ENCODE peak calls at places on chromosomes 6 and 20, in nine cellular contexts. A is esophagus squamous epithelium, P is GM23338, W is IMR-90, B is fibroblast of the aortic adventitia, Q is mammary epithelial cell, H is astrocyte of the spinal cord, O is sigmoid colon, E is spleen. I is an unnamed sample.

GRCh38 chr6:75834447-75834846 is 85.4 kb downstream of the MYO6 start:
- DNase-seq in A (no peak), P (no peak), W (no peak), B (no peak), Q (no peak), H (no peak), O (no peak), E (no peak), I (no peak)

GRCh38 chr6:170224694-170225660 is 65.9 kb downstream of the DLL1 start:
- DNase-seq in A (no peak), P (no peak), W (peak; percentile 44), B (no peak), Q (peak; percentile 98), H (peak; percentile 23), O (peak; percentile 48), E (peak; percentile 75), I (no peak)

GRCh38 chr20:39822667-39823066 is 860.5 kb downstream of the DHX35 start:
- DNase-seq in A (no peak), P (no peak), W (peak; percentile 42), B (peak; percentile 65), Q (peak; percentile 46), H (peak; percentile 82), O (no peak), E (no peak), I (no peak)

GRCh38 chr6:170099387-170099786 is 191.5 kb downstream of the DLL1 start:
- DNase-seq in A (no peak), P (no peak), W (no peak), B (no peak), Q (no peak), H (no peak), O (peak; percentile 38), E (peak; percentile 65), I (no peak)

GRCh38 chr6:129753422-129753821 is 43.4 kb upstream of the ARHGAP18 start:
- DNase-seq in A (no peak), P (no peak), W (peak; percentile 70), B (peak; percentile 53), Q (no peak), H (peak; percentile 87), O (no peak), E (no peak), I (no peak)

GRCh38 chr6:84227044-84227433 is 404 bp downstream of the CEP162 start:
- DNase-seq in A (no peak), P (peak; percentile 42), W (no peak), B (peak; percentile 7), Q (no peak), H (no peak), O (peak; percentile 52), E (peak; percentile 66), I (peak; percentile 21)

GRCh38 chr6:2658788-2659187 is 91.9 kb downstream of the MYLK4 start:
- DNase-seq in A (no peak), P (no peak), W (no peak), B (no peak), Q (peak; percentile 100), H (peak; percentile 13), O (no peak), E (no peak), I (peak; percentile 42)

GRCh38 chr6:138410048-138410735 is 6.2 kb downstream of the HEBP2 start:
- DNase-seq in A (no peak), P (no peak), W (peak; percentile 79), B (peak; percentile 75), Q (peak; percentile 69), H (peak; percentile 31), O (no peak), E (no peak), I (no peak)

GRCh38 chr6:31110825-31111582 is 1.4 kb downstream of the C6orf15 start:
- DNase-seq in A (no peak), P (peak; percentile 47), W (no peak), B (no peak), Q (no peak), H (no peak), O (no peak), E (peak; percentile 18), I (no peak)

GRCh38 chr6:168355716-168356522 is 36.3 kb upstream of the DACT2 start:
- DNase-seq in A (no peak), P (peak; percentile 73), W (no peak), B (peak; percentile 50), Q (no peak), H (no peak), O (peak; percentile 74), E (no peak), I (no peak)

GRCh38 chr20:37263686-37264085 is 2.1 kb upstream of the GHRH start:
- DNase-seq in A (no peak), P (no peak), W (no peak), B (no peak), Q (no peak), H (no peak), O (no peak), E (no peak), I (no peak)

GRCh38 chr20:44394520-44395182 is 39.2 kb downstream of the HNF4A start:
- DNase-seq in A (no peak), P (no peak), W (no peak), B (no peak), Q (no peak), H (no peak), O (no peak), E (no peak), I (no peak)

GRCh38 chr6:137148291-137149076 is 25.0 kb downstream of the IL22RA2 start:
- DNase-seq in A (no peak), P (no peak), W (peak; percentile 17), B (peak; percentile 73), Q (peak; percentile 27), H (no peak), O (peak; percentile 68), E (no peak), I (no peak)

GRCh38 chr6:4892785-4893485 is 110.9 kb downstream of the RPP40 start:
- DNase-seq in A (no peak), P (no peak), W (no peak), B (no peak), Q (no peak), H (no peak), O (no peak), E (no peak), I (no peak)

GRCh38 chr6:14117158-14118090 is at the start of gene CD83:
- DNase-seq in A (no peak), P (peak; percentile 84), W (peak; percentile 45), B (peak; percentile 22), Q (peak; percentile 73), H (no peak), O (peak; percentile 78), E (peak; percentile 96), I (peak; percentile 92)

GRCh38 chr6:38283734-38284362 is 355.9 kb downstream of the BTBD9 start:
- DNase-seq in A (no peak), P (no peak), W (peak; percentile 60), B (no peak), Q (peak; percentile 72), H (no peak), O (no peak), E (no peak), I (no peak)

GRCh38 chr6:160085713-160086505 is 35.7 kb upstream of the SLC22A1 start:
- DNase-seq in A (no peak), P (no peak), W (no peak), B (no peak), Q (no peak), H (no peak), O (no peak), E (peak; percentile 72), I (no peak)

GRCh38 chr6:148831064-148831463 is 84.2 kb downstream of the UST start:
- DNase-seq in A (no peak), P (no peak), W (no peak), B (no peak), Q (peak; percentile 22), H (no peak), O (no peak), E (no peak), I (peak; percentile 32)

DNA sequence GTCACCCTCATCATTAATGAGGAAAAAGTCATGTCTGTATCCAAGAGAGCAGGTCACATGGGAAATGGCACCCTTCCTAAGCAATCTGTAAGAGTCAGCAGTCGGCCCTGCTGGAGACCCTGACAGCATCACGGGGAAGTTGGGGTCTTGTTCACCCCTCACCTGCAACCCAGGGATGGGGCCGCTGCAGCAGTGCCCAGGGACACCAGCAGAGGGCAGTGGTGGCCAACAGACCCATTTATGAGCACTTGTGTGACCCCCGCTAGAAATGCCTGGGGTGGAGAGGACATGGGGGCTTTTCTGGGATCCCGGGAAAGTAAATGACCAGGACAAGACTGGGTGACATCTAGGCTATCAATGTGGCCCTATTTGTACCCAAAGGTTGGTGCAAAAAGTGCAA is 35.9 kb downstream of the ANKRD60 start:
- DNase-seq in A (no peak), P (peak; percentile 41), W (no peak), B (no peak), Q (no peak), H (no peak), O (no peak), E (no peak), I (peak; percentile 9)
- TF ChIP-seq CTCF in A (peak; percentile 47), P (peak; percentile 72), W (peak; percentile 52), B (peak; percentile 70), Q (peak; percentile 64), H (peak; percentile 67), O (no peak), E (peak; percentile 30), I (peak; percentile 83)

GRCh38 chr20:17225891-17226409 is 890 bp upstream of the PCSK2 start:
- DNase-seq in A (no peak), P (peak; percentile 67), W (no peak), B (no peak), Q (no peak), H (no peak), O (peak; percentile 61), E (peak; percentile 72), I (no peak)
- H3K4me3 ChIP-seq in A (peak overlapping the region; percentile 34), P (peak overlapping the region; percentile 87), W (peak overlapping the region; percentile 4), B (no peak overlapping the region), Q (no peak overlapping the region), H (no peak overlapping the region), O (peak overlapping the region; percentile 23), E (no peak overlapping the region), I (no peak overlapping the region)

GRCh38 chr6:127550403-127550802 is 26.6 kb upstream of the C6orf58 start:
- DNase-seq in A (no peak), P (no peak), W (peak; percentile 76), B (peak; percentile 49), Q (peak; percentile 47), H (peak; percentile 80), O (no peak), E (no peak), I (no peak)

DNA sequence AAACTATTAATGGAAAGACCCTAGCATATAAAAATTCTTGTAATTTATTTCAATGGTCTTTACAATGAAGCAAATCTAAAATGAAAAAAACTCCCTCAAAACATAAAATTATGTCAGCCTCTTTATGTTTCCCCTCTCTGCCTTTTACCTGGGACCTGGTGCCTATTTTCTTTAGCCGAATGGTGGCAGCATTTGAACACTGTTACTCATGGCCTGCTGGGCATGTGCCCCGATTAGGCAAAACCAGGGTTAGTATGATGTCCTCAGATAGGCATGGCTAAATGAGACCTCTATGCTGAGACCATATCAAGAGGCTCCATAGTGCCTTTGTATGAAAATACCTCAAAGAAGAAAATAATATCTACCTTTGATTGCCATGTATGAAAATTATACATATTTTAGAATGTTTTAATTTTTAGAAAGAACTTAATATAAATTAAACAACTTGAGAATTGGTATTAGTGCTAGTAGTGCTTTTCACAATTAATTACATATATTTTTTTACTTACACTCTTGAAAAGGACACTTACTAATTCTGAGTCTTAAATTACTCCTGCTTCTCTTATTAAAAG is 22.5 kb upstream of the C6orf58 start:
- DNase-seq in A (no peak), P (peak; percentile 75), W (peak; percentile 27), B (peak; percentile 45), Q (peak; percentile 41), H (peak; percentile 34), O (no peak), E (no peak), I (peak; percentile 40)
- TF ChIP-seq CTCF in A (peak; percentile 54), P (peak; percentile 81), W (peak; percentile 37), B (peak; percentile 45), Q (peak; percentile 73), H (peak; percentile 51), O (no peak), E (no peak), I (peak; percentile 37)

GRCh38 chr6:145815351-145815772 is 767 bp upstream of the FBXO30 start:
- DNase-seq in A (no peak), P (peak; percentile 50), W (peak; percentile 8), B (no peak), Q (no peak), H (peak; percentile 36), O (peak; percentile 71), E (no peak), I (peak; percentile 23)
- H3K4me3 ChIP-seq in A (peak overlapping the region; percentile 79), P (peak overlapping the region; percentile 63), W (peak overlapping the region; percentile 99), B (peak overlapping the region; percentile 81), Q (peak overlapping the region; percentile 61), H (peak overlapping the region; percentile 86), O (peak overlapping the region; percentile 47), E (peak overlapping the region; percentile 57), I (peak overlapping the region; percentile 92)

I was measured in GM12865.